ENCODE peak calls at places on chromosomes 16 and 17, in six cellular contexts. T, Z, J, K, S and P are unnamed samples.

GRCh38 chr17:71446635-71447034 is 674.2 kb upstream of the SOX9 start:
- DNase-seq in J (no peak), S (no peak), K (no peak), Z (no peak), T (no peak), P (no peak)

GRCh38 chr17:69900101-69900500 is 174.9 kb upstream of the KCNJ16 start:
- DNase-seq in T (no peak), J (no peak), S (no peak), K (no peak), Z (no peak), P (no peak)

GRCh38 chr17:61385869-61386245 is 13.8 kb upstream of the TBX2 start:
- DNase-seq in Z (no peak), T (no peak), K (no peak), S (no peak), J (no peak), P (no peak)

GRCh38 chr16:71882505-71883192 is 1.3 kb downstream of the ZNF821 start:
- DNase-seq in K (peak; percentile 57), S (peak; percentile 66), T (no peak), J (peak; percentile 81), Z (peak; percentile 40), P (peak; percentile 61)

GRCh38 chr17:33750943-33751701 is 458.0 kb upstream of the ASIC2 start:
- DNase-seq in S (peak; percentile 55), T (peak; percentile 5), Z (peak; percentile 47), J (peak; percentile 80), K (peak; percentile 45), P (peak; percentile 35)

GRCh38 chr17:40323317-40323716 is 14.3 kb downstream of the RARA start:
- DNase-seq in S (no peak), Z (no peak), J (no peak), T (no peak), K (no peak), P (no peak)

GRCh38 chr17:82603981-82604448 is 44.2 kb downstream of the WDR45B start:
- DNase-seq in J (no peak), Z (no peak), K (peak; percentile 79), S (no peak), T (no peak), P (no peak)

GRCh38 chr16:53912155-53912554 is 208.2 kb downstream of the FTO start:
- DNase-seq in K (no peak), Z (no peak), S (no peak), T (no peak), J (no peak), P (no peak)

GRCh38 chr17:49338883-49339282 is 23.2 kb downstream of the ZNF652 start:
- DNase-seq in J (no peak), K (no peak), S (no peak), Z (no peak), T (no peak), P (no peak)

GRCh38 chr16:11565665-11566064 is 21.1 kb downstream of the LITAF start:
- DNase-seq in J (no peak), K (no peak), S (no peak), T (no peak), Z (no peak), P (no peak)

GRCh38 chr16:85245307-85246172 is 133.3 kb upstream of the CIBAR2 start:
- DNase-seq in K (peak; percentile 66), Z (peak; percentile 15), S (peak; percentile 80), J (peak; percentile 88), T (no peak), P (peak; percentile 48)

GRCh38 chr17:10198509-10199249 is at the start of gene GAS7:
- DNase-seq in K (no peak), T (no peak), J (peak; percentile 93), Z (peak; percentile 38), S (no peak), P (no peak)

GRCh38 chr17:21209511-21210175 is 4.3 kb downstream of the TMEM11 start:
- DNase-seq in S (no peak), T (no peak), K (no peak), Z (no peak), J (peak; percentile 36), P (no peak)